ENCODE peak calls at places on chromosomes 13 and 19, in nine cellular contexts. V, B, O, D, Y, A, R, H and K are unnamed samples.
A peak's percentile ranks its signal among the peaks of the same experiment; 100 is the strongest.

GRCh38 chr13:27362064-27362751 is 62.2 kb upstream of the GTF3A start:
- DNase-seq in Y (peak; percentile 82), R (peak; percentile 68), V (peak; percentile 68), B (peak; percentile 88), A (peak; percentile 68), H (peak; percentile 98), O (peak; percentile 66), D (peak; percentile 40), K (peak; percentile 86)

GRCh38 chr19:48632692-48633147 is 4.5 kb downstream of the DBP start:
- DNase-seq in B (no peak), H (no peak), O (no peak), Y (no peak), R (no peak), D (no peak), V (no peak), A (no peak), K (no peak)

GRCh38 chr13:59531571-59532091 is 632.1 kb downstream of the DIAPH3 start:
- DNase-seq in D (no peak), A (no peak), V (peak; percentile 46), B (no peak), R (peak; percentile 1), Y (peak; percentile 87), O (no peak), H (peak; percentile 63), K (peak; percentile 73)

GRCh38 chr13:74040200-74040599 is 94.0 kb downstream of the KLF12 start:
- DNase-seq in B (peak; percentile 28), D (no peak), H (peak; percentile 22), Y (no peak), A (no peak), R (no peak), O (no peak), V (no peak), K (no peak)

GRCh38 chr13:36718686-36719085 is 44.9 kb downstream of the SERTM1 start:
- DNase-seq in Y (no peak), O (no peak), V (no peak), D (no peak), B (no peak), R (no peak), A (no peak), H (no peak), K (no peak)

GRCh38 chr19:18099623-18099995 is 2.0 kb downstream of the MAST3 start:
- DNase-seq in O (no peak), B (no peak), D (no peak), V (no peak), H (no peak), R (no peak), A (no peak), Y (no peak), K (no peak)

GRCh38 chr19:35076657-35077056 is 35.1 kb downstream of the HPN start:
- DNase-seq in H (no peak), O (no peak), D (no peak), R (no peak), Y (no peak), V (no peak), A (no peak), B (no peak), K (no peak)

GRCh38 chr19:7500811-7501450 is 12.1 kb upstream of the PEX11G start:
- DNase-seq in Y (peak; percentile 93), H (peak; percentile 45), D (no peak), R (no peak), O (no peak), V (peak; percentile 78), B (peak; percentile 72), A (peak; percentile 56), K (peak; percentile 96)

GRCh38 chr19:16541526-16542044 is 652 bp downstream of the CHERP start:
- DNase-seq in D (no peak), A (no peak), V (no peak), R (no peak), Y (no peak), H (no peak), B (no peak), O (no peak), K (no peak)

GRCh38 chr19:28324275-28325060 is 888.5 kb downstream of the UQCRFS1 start:
- DNase-seq in B (no peak), Y (no peak), R (no peak), A (no peak), V (no peak), D (no peak), H (no peak), O (no peak), K (no peak)